ENCODE peak calls at places on chromosomes 5 and 9, in eight cellular contexts. I is AG04450; C is AG10803; R is H9; Z is natural killer cell treated with Interleukin-12 subunit alpha and Interleukin-12 subunit beta and Interleukin-15 and Interleukin-18, amount 100 ng/mL, for 72 hours; A is H54; V is hippocampal formation; W is caudate nucleus. S is an unnamed sample.

GRCh38 chr9:75164573-75164972 is 76.3 kb downstream of the OSTF1 start:
- DNase-seq in I (no peak), C (no peak), R (no peak), Z (no peak), A (no peak), V (no peak), W (no peak), S (no peak)

GRCh38 chr5:141094481-141095262 is at the start of gene PCDHB2:
- DNase-seq in I (no peak), C (peak), R (peak), Z (no peak), A (peak), V (peak), W (no peak), S (no peak)

GRCh38 chr5:124980174-124980941 is 233.9 kb upstream of the ZNF608 start:
- DNase-seq in I (no peak), C (no peak), R (peak), Z (no peak), A (no peak), V (peak), W (peak), S (no peak)

GRCh38 chr5:884345-885126 is 8.1 kb downstream of the BRD9 start:
- DNase-seq in I (no peak), C (no peak), R (no peak), Z (no peak), A (no peak), V (no peak), W (no peak), S (no peak)

GRCh38 chr9:35322075-35322885 is 160.5 kb downstream of the UNC13B start:
- DNase-seq in I (no peak), C (no peak), R (no peak), Z (no peak), A (no peak), V (no peak), W (no peak), S (no peak)

GRCh38 chr5:125501396-125501795 is 755.0 kb upstream of the ZNF608 start:
- DNase-seq in I (no peak), C (peak), R (no peak), Z (no peak), A (no peak), V (no peak), W (no peak), S (no peak)

GRCh38 chr5:150053231-150053626 is 33.1 kb downstream of the CSF1R start:
- DNase-seq in I (no peak), C (peak), R (no peak), Z (no peak), A (peak), V (no peak), W (no peak), S (no peak)

GRCh38 chr5:171157775-171158174 is 151.3 kb upstream of the TLX3 start:
- DNase-seq in I (no peak), C (no peak), R (no peak), Z (no peak), A (no peak), V (no peak), W (no peak), S (no peak)

GRCh38 chr5:94692610-94693009 is 74.1 kb downstream of the SLF1 start:
- DNase-seq in I (no peak), C (no peak), R (no peak), Z (no peak), A (no peak), V (no peak), W (no peak), S (no peak)

GRCh38 chr5:102911973-102912372 is 156.9 kb downstream of the PAM start:
- DNase-seq in I (peak), C (peak), R (no peak), Z (no peak), A (no peak), V (no peak), W (no peak), S (no peak)

GRCh38 chr9:83047839-83048775 is 14.8 kb downstream of the RASEF start:
- DNase-seq in I (no peak), C (no peak), R (no peak), Z (no peak), A (no peak), V (no peak), W (no peak), S (no peak)

GRCh38 chr9:83062011-83062652 is 810 bp downstream of the RASEF start:
- DNase-seq in I (no peak), C (no peak), R (peak), Z (no peak), A (no peak), V (no peak), W (no peak), S (no peak)

GRCh38 chr5:67578011-67578410 is 381.4 kb upstream of the CD180 start:
- DNase-seq in I (no peak), C (no peak), R (no peak), Z (no peak), A (no peak), V (no peak), W (no peak), S (no peak)

GRCh38 chr9:23123048-23123632 is 676.5 kb downstream of the DMRTA1 start:
- DNase-seq in I (no peak), C (peak), R (peak), Z (no peak), A (no peak), V (peak), W (no peak), S (peak)

GRCh38 chr9:27198175-27198574 is 89.2 kb downstream of the TEK start:
- DNase-seq in I (peak), C (peak), R (no peak), Z (no peak), A (no peak), V (no peak), W (no peak), S (no peak)

GRCh38 chr9:1759009-1759408 is 256.1 kb upstream of the SMARCA2 start:
- DNase-seq in I (no peak), C (no peak), R (peak), Z (no peak), A (no peak), V (no peak), W (no peak), S (no peak)

GRCh38 chr9:123835821-123836220 is 94.1 kb downstream of the DENND1A start:
- DNase-seq in I (no peak), C (no peak), R (no peak), Z (no peak), A (no peak), V (no peak), W (no peak), S (no peak)

GRCh38 chr5:42366051-42366450 is 57.2 kb upstream of the GHR start:
- DNase-seq in I (no peak), C (no peak), R (no peak), Z (no peak), A (no peak), V (no peak), W (no peak), S (no peak)

GRCh38 chr5:89930591-89931383 is 478.8 kb downstream of the CETN3 start:
- DNase-seq in I (peak), C (peak), R (no peak), Z (no peak), A (no peak), V (no peak), W (no peak), S (no peak)

GRCh38 chr5:67063791-67064190 is 132.8 kb downstream of the CD180 start:
- DNase-seq in I (peak), C (peak), R (no peak), Z (no peak), A (no peak), V (no peak), W (no peak), S (no peak)

GRCh38 chr5:180868960-180869359 is 7.9 kb upstream of the ZFP62 start:
- DNase-seq in I (peak), C (peak), R (peak), Z (no peak), A (peak), V (peak), W (peak), S (peak)

GRCh38 chr9:20997503-20998076 is 33.9 kb downstream of the HACD4 start:
- DNase-seq in I (no peak), C (no peak), R (no peak), Z (no peak), A (no peak), V (no peak), W (no peak), S (no peak)

GRCh38 chr5:110351451-110351850 is 375.0 kb downstream of the TMEM232 start:
- DNase-seq in I (no peak), C (peak), R (no peak), Z (no peak), A (no peak), V (no peak), W (no peak), S (no peak)

GRCh38 chr9:16133556-16134227 is 580.8 kb downstream of the CCDC171 start:
- DNase-seq in I (no peak), C (peak), R (peak), Z (no peak), A (peak), V (peak), W (no peak), S (peak)

GRCh38 chr5:96083361-96083881 is 121.8 kb upstream of the ELL2 start:
- DNase-seq in I (no peak), C (no peak), R (peak), Z (no peak), A (no peak), V (no peak), W (no peak), S (no peak)

GRCh38 chr9:31697956-31698355 is 686.5 kb upstream of the ACO1 start:
- DNase-seq in I (no peak), C (no peak), R (no peak), Z (no peak), A (no peak), V (no peak), W (no peak), S (no peak)

GRCh38 chr5:80082731-80083114 is 47.6 kb downstream of the THBS4 start:
- DNase-seq in I (peak), C (peak), R (peak), Z (peak), A (peak), V (peak), W (peak), S (peak)

GRCh38 chr5:177457239-177458121 is 10.9 kb downstream of the PRR7 start:
- DNase-seq in I (peak), C (peak), R (peak), Z (peak), A (peak), V (peak), W (peak), S (peak)

GRCh38 chr5:134874831-134875655 is 872 bp downstream of the TXNDC15 start:
- DNase-seq in I (peak), C (peak), R (peak), Z (no peak), A (peak), V (peak), W (peak), S (peak)

GRCh38 chr5:107580902-107581823 is 89.6 kb downstream of the EFNA5 start:
- DNase-seq in I (no peak), C (peak), R (no peak), Z (no peak), A (no peak), V (no peak), W (no peak), S (no peak)

GRCh38 chr5:76953551-76954382 is 922 bp downstream of the CRHBP start:
- DNase-seq in I (no peak), C (no peak), R (peak), Z (no peak), A (no peak), V (no peak), W (no peak), S (no peak)

GRCh38 chr9:13728917-13729811 is 449.7 kb upstream of the MPDZ start:
- DNase-seq in I (no peak), C (no peak), R (no peak), Z (no peak), A (no peak), V (no peak), W (no peak), S (no peak)

GRCh38 chr5:135890296-135890695 is 5.3 kb downstream of the IL9 start:
- DNase-seq in I (no peak), C (no peak), R (no peak), Z (no peak), A (no peak), V (no peak), W (no peak), S (no peak)

GRCh38 chr5:54194326-54194725 is 116.0 kb downstream of the ARL15 start:
- DNase-seq in I (no peak), C (peak), R (no peak), Z (no peak), A (no peak), V (no peak), W (no peak), S (no peak)

GRCh38 chr9:84187090-84187489 is 153.5 kb downstream of the SLC28A3 start:
- DNase-seq in I (no peak), C (peak), R (no peak), Z (no peak), A (no peak), V (no peak), W (no peak), S (no peak)

GRCh38 chr9:134381671-134382505 is 55.6 kb downstream of the RXRA start:
- DNase-seq in I (no peak), C (no peak), R (no peak), Z (peak), A (no peak), V (no peak), W (no peak), S (no peak)

GRCh38 chr5:757346-757930 is 27.1 kb downstream of the ZDHHC11B start:
- DNase-seq in I (no peak), C (no peak), R (peak), Z (no peak), A (peak), V (no peak), W (no peak), S (no peak)

S was measured in anterior cingulate cortex.